ENCODE peak calls at places on chromosomes 7 and 10, in five cellular contexts. B, Y, W, C and J are unnamed samples.

GRCh38 chr10:70437721-70438120 is 3.8 kb downstream of the NODAL start:
- DNase-seq in B (no peak), Y (no peak), W (no peak), C (peak; percentile 34), J (no peak)

GRCh38 chr10:103872137-103872933 is 17.0 kb upstream of the SH3PXD2A start:
- DNase-seq in B (peak; percentile 55), Y (peak; percentile 40), W (no peak), C (no peak), J (no peak)

GRCh38 chr10:47034511-47035051 is 123.4 kb downstream of the PTPN20 start:
- DNase-seq in B (no peak), Y (no peak), W (no peak), C (no peak), J (no peak)

GRCh38 chr7:21828846-21829245 is 116.9 kb downstream of the CDCA7L start:
- DNase-seq in B (no peak), Y (no peak), W (no peak), C (peak; percentile 16), J (peak; percentile 7)

GRCh38 chr10:71076473-71077142 is 135.8 kb upstream of the UNC5B start:
- DNase-seq in B (no peak), Y (no peak), W (no peak), C (peak; percentile 13), J (no peak)

GRCh38 chr7:157990226-157990877 is 597.3 kb downstream of the PTPRN2 start:
- DNase-seq in B (no peak), Y (no peak), W (no peak), C (no peak), J (no peak)

GRCh38 chr10:70664702-70665195 is 7.6 kb upstream of the ADAMTS14 start:
- DNase-seq in B (peak; percentile 98), Y (no peak), W (peak; percentile 92), C (no peak), J (no peak)

GRCh38 chr7:28020302-28020940 is 160.2 kb downstream of the JAZF1 start:
- DNase-seq in B (peak; percentile 81), Y (peak; percentile 63), W (peak; percentile 54), C (peak; percentile 65), J (peak; percentile 60)

GRCh38 chr7:142956951-142957623 is 5.1 kb downstream of the KEL start:
- DNase-seq in B (peak; percentile 17), Y (no peak), W (no peak), C (no peak), J (no peak)